ENCODE peak calls at places on chromosomes 12 and 14, in four cellular contexts. N is H1, Q is HepG2, U is K562. K is an unnamed sample.

GRCh38 chr14:75627406-75627805 is 33.3 kb downstream of the ERG28 start:
- DNase-seq in U (no peak), N (no peak), Q (peak; percentile 83), K (no peak)

GRCh38 chr12:81809829-81810595 is 50.9 kb upstream of the PPFIA2 start:
- DNase-seq in U (no peak), Q (no peak), N (no peak), K (no peak)

GRCh38 chr12:42090899-42091298 is 53.8 kb downstream of the GXYLT1 start:
- DNase-seq in U (no peak), N (no peak), Q (no peak), K (no peak)

GRCh38 chr12:58504539-58504938 is 415.8 kb downstream of the LRIG3 start:
- DNase-seq in Q (no peak), N (no peak), U (no peak), K (peak; percentile 69)

GRCh38 chr12:93419388-93420034 is 22.2 kb downstream of the UBE2N start:
- DNase-seq in Q (peak; percentile 49), U (peak; percentile 53), N (no peak), K (peak; percentile 58)

GRCh38 chr12:132560421-132560830 is 50.0 kb downstream of the LRCOL1 start:
- DNase-seq in N (no peak), Q (no peak), U (peak; percentile 60), K (peak; percentile 44)

GRCh38 chr12:85733441-85733840 is 102.8 kb downstream of the RASSF9 start:
- DNase-seq in Q (no peak), U (no peak), N (no peak), K (no peak)

GRCh38 chr14:73661872-73662271 is 17.1 kb downstream of the DNAL1 start:
- DNase-seq in N (no peak), Q (no peak), U (no peak), K (no peak)

GRCh38 chr12:125406131-125406530 is 340.9 kb downstream of the AACS start:
- DNase-seq in U (no peak), N (no peak), Q (no peak), K (no peak)

GRCh38 chr14:28242895-28243294 is 523.7 kb upstream of the FOXG1 start:
- DNase-seq in Q (no peak), U (no peak), N (no peak), K (no peak)

GRCh38 chr12:85920324-85920947 is 46.3 kb downstream of the NTS start:
- DNase-seq in U (peak; percentile 8), N (no peak), Q (peak; percentile 12), K (peak; percentile 37)

GRCh38 chr12:81078469-81079196 is 754 bp downstream of the ACSS3 start:
- DNase-seq in U (no peak), Q (peak; percentile 88), N (no peak), K (no peak)

GRCh38 chr12:132525833-132526455 is 36.0 kb downstream of the FBRSL1 start:
- DNase-seq in U (no peak), Q (no peak), N (no peak), K (no peak)

GRCh38 chr12:64450711-64451486 is 1.0 kb upstream of the TBK1 start:
- DNase-seq in N (no peak), Q (peak; percentile 27), U (peak; percentile 58), K (no peak)

GRCh38 chr14:33026850-33027420 is 88.3 kb downstream of the NPAS3 start:
- DNase-seq in U (no peak), Q (no peak), N (no peak), K (no peak)

GRCh38 chr12:62320054-62320453 is 59.9 kb downstream of the USP15 start:
- DNase-seq in U (peak; percentile 72), N (no peak), Q (no peak), K (no peak)

GRCh38 chr14:91361236-91361811 is 56.3 kb downstream of the CCDC88C start:
- DNase-seq in N (no peak), Q (peak; percentile 61), U (no peak), K (no peak)

GRCh38 chr12:130792926-130793849 is 45.9 kb downstream of the STX2 start:
- DNase-seq in N (no peak), Q (no peak), U (no peak), K (no peak)

GRCh38 chr12:80794506-80794905 is 77.8 kb downstream of the MYF5 start:
- DNase-seq in N (no peak), U (no peak), Q (no peak), K (no peak)

GRCh38 chr12:24749171-24749570 is 199.7 kb downstream of the BCAT1 start:
- DNase-seq in U (peak; percentile 7), N (no peak), Q (no peak), K (no peak)

GRCh38 chr14:101731187-101732080 is 30.1 kb upstream of the PPP2R5C start:
- DNase-seq in Q (peak; percentile 90), N (no peak), U (peak; percentile 83), K (peak; percentile 73)

GRCh38 chr12:31308116-31308515 is 17.8 kb downstream of the SINHCAF start:
- DNase-seq in Q (no peak), U (no peak), N (no peak), K (no peak)

GRCh38 chr12:53603804-53604203 is 22.4 kb downstream of the ATF7 start:
- DNase-seq in N (no peak), U (no peak), Q (no peak), K (no peak)

GRCh38 chr12:15701212-15701611 is 88.0 kb downstream of the EPS8 start:
- DNase-seq in N (no peak), U (no peak), Q (no peak), K (no peak)

GRCh38 chr14:58635041-58635440 is 2.7 kb upstream of the DACT1 start:
- DNase-seq in N (no peak), Q (no peak), U (no peak), K (no peak)

GRCh38 chr14:58638231-58639205 is 756 bp downstream of the DACT1 start:
- DNase-seq in Q (no peak), N (no peak), U (no peak), K (no peak)

GRCh38 chr14:58637391-58638230 is at the start of gene DACT1:
- DNase-seq in Q (no peak), N (no peak), U (peak; percentile 27), K (peak; percentile 16)

GRCh38 chr14:58636129-58636528 is 1.6 kb upstream of the DACT1 start:
- DNase-seq in N (no peak), Q (no peak), U (no peak), K (no peak)

GRCh38 chr14:58637040-58637390 is 747 bp upstream of the DACT1 start:
- DNase-seq in U (no peak), N (no peak), Q (no peak), K (no peak)
- TF ChIP-seq CHD2 in U (no peak), N (no peak), Q (no peak), K (no peak)

DNA sequence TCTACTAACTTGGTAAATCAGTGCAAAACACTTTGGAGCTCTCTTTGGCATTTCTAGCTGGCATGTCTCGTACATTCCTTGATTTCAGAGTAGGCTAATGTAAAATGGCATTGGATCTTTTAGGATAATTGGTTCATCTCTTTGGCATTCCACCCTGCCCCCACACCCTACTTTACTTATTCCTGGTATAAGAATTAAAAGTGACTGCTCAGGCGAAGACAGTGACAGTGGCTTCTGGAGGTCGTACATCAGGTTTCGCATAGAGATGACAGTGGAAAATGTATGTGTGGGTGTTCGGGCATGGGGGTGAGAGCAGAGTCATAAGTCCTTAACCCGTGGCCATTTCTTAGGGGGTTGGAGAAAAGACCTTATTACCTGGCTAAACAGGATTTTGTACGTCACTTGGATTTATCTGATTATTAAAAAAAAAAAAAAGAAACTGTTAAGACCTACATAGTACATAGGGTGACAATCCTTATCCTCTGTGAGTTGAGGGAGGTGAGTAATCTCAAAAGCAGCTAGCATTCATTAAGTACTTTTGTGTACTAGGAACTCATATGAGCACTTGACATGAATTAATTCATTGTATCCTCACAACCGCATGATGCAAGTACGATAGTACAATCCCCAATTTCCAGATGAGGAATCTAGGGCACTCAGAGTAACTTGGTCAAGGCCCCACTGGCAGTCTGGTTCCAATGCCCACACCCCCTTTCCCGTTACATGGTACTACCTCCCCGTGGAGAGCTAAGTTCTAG is 22.4 kb upstream of the KCNK13 start:
- DNase-seq in Q (no peak), N (no peak), U (no peak), K (no peak)
- TF ChIP-seq PHF8 in Q (no peak), N (no peak), U (no peak), K (no peak)

DNA sequence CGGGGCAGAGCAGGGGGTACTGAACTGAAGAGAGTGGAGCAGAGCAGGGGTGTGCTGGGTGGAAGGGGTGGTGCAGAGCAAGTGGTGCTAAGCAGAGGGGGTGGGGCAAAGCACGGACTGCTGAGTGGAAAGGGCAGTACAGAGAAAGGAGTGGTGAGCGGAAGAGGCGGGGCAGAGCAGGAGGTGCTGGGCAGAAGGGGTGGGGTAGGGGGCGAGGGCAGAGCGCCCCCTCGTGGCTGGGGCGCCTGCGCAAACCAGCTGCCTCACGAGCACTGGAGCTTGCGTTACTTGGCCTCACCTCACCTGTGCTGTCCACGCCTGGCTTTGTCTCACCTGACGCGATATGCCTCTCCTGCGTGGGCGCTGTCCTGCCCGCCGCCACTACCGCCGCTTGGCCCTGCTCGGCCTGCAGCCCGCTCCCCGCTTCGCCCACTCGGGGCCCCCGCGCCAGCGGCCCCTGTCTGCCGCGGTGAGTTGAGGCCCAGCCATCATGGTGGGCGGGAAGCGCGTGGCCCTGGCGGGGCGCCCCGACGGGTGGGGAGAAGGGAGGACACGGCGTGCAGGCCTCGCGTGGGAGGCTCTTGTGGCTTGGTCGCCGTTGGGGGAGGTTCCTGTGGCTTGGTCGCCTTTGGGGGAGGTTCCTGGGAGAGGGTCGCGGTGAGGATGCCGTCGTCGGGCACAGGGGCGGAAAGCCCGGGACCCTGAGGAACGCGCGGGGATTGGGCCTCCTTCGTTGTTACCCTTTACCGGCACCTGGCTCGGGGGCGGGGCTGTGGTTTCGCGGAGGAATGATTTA is at the start of gene COX8C:
- DNase-seq in N (no peak), Q (no peak), U (peak; percentile 18), K (no peak)
- TF ChIP-seq CHD2 in N (no peak), Q (no peak), U (no peak), K (no peak)

DNA sequence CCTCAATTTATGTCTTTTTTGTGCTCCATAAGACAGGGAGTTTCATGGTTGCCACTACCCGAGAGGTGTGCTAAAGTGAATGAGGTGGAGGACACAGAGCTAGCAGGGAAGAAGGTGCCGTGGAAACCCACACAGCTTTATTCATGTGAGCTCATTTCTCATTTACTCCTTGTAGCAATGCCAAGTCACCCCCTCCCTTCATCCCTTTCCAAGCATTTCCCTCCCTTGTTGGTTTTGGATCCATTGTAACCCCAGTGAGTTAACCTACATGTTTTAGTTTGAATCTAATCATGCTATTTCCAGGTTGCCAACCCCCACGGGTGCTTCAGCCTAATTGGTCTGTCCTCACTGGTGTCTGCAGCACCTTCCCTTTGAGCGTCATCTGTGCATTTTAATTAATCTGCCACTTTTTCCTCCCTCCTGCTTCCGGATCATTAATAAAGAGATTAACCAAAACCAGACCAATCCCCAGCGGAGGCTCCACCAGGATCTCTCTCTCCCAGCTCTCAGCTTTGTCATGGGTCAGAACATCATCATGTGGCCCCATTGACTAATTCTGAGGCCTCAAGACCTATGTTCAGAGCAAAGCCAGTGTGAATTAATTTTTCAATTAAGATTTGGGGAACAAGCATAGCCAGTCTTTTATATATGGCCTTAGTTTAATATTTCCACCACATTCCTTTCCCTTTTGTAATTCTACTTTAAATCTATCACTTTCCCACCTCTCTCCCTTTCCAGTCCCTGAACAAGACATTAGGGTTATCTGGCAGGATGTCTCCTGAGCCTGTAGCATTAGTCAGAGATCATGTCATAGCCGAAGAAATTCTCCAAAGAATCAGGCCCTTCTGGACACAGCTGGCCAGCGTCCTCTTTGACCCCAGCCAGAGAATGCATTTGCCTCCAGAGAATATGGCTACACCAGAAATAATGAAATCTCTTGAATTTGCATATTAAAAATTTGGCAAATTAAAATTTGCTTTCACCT is 56.4 kb downstream of the NTF3 start:
- DNase-seq in N (no peak), Q (no peak), U (no peak), K (no peak)
- TF ChIP-seq PHF8 in N (no peak), Q (no peak), U (no peak), K (no peak)